ENCODE peak calls at places on chromosome 1, in nine cellular contexts. M, U, D, W, S, O, A, H and V are unnamed samples.

GRCh38 chr1:11158720-11159321 is 30.3 kb upstream of the ANGPTL7 start:
- DNase-seq in M (no peak), W (no peak), H (no peak), U (peak), S (peak), D (no peak), A (peak), O (peak), V (peak)

GRCh38 chr1:79388694-79389361 is 382.3 kb upstream of the ADGRL4 start:
- DNase-seq in W (no peak), O (no peak), A (no peak), D (no peak), H (no peak), U (no peak), M (no peak), S (no peak), V (no peak)

GRCh38 chr1:11473635-11474034 is 5.3 kb upstream of the DISP3 start:
- DNase-seq in U (peak), O (peak), S (no peak), H (no peak), A (peak), M (no peak), D (no peak), W (no peak), V (peak)

GRCh38 chr1:31715873-31716220 is 12.0 kb upstream of the COL16A1 start:
- DNase-seq in S (no peak), M (no peak), D (no peak), H (no peak), O (no peak), W (no peak), U (no peak), A (no peak), V (no peak)

GRCh38 chr1:190852611-190853010 is 374.9 kb upstream of the BRINP3 start:
- DNase-seq in U (peak), W (no peak), O (no peak), A (no peak), H (no peak), D (no peak), M (no peak), S (no peak), V (no peak)

GRCh38 chr1:177912991-177913390 is 56.9 kb downstream of the SEC16B start:
- DNase-seq in A (no peak), D (no peak), H (no peak), U (peak), O (no peak), W (no peak), M (no peak), S (no peak), V (no peak)

GRCh38 chr1:2112280-2112701 is 62.1 kb downstream of the PRKCZ start:
- DNase-seq in U (no peak), D (no peak), A (no peak), W (no peak), S (no peak), H (no peak), M (no peak), O (no peak), V (no peak)

GRCh38 chr1:51583532-51583931 is 33.4 kb upstream of the OSBPL9 start:
- DNase-seq in A (peak), H (no peak), W (peak), U (peak), M (peak), D (peak), O (peak), S (no peak), V (peak)

GRCh38 chr1:34500451-34500850 is 254.4 kb upstream of the GJB5 start:
- DNase-seq in W (no peak), U (peak), O (no peak), H (no peak), S (no peak), M (peak), A (no peak), D (no peak), V (peak)

GRCh38 chr1:234875328-234875952 is 253.2 kb downstream of the TOMM20 start:
- DNase-seq in D (no peak), A (no peak), S (no peak), U (no peak), O (no peak), M (no peak), H (no peak), W (no peak), V (no peak)

GRCh38 chr1:84121360-84121759 is 22.7 kb upstream of the PRKACB start:
- DNase-seq in W (no peak), O (no peak), A (no peak), D (no peak), S (no peak), M (no peak), U (no peak), H (no peak), V (no peak)

GRCh38 chr1:201361652-201362504 is 15.6 kb downstream of the TNNT2 start:
- DNase-seq in W (no peak), M (no peak), D (no peak), U (peak), A (peak), S (no peak), H (no peak), O (peak), V (peak)

GRCh38 chr1:198880818-198881597 is 242.2 kb downstream of the PTPRC start:
- DNase-seq in W (no peak), O (peak), S (peak), H (no peak), D (no peak), A (peak), U (peak), M (no peak), V (peak)

GRCh38 chr1:37073752-37074151 is 39.4 kb upstream of the GRIK3 start:
- DNase-seq in O (no peak), U (no peak), A (no peak), M (no peak), W (no peak), D (no peak), H (no peak), S (no peak), V (no peak)

GRCh38 chr1:43529206-43529731 is 1.4 kb upstream of the PTPRF start:
- DNase-seq in W (peak), D (peak), H (peak), O (peak), A (peak), S (peak), U (peak), M (peak), V (peak)

GRCh38 chr1:202812176-202813026 is 1.6 kb downstream of the PCAT6 start:
- DNase-seq in W (no peak), U (no peak), O (no peak), M (no peak), A (no peak), S (no peak), H (no peak), D (no peak), V (no peak)

GRCh38 chr1:31705080-31705866 is 1.5 kb upstream of the COL16A1 start:
- DNase-seq in O (peak), W (peak), M (peak), D (peak), H (peak), S (no peak), U (peak), A (peak), V (peak)

GRCh38 chr1:1625824-1626206 is 6.2 kb upstream of the MMP23B start:
- DNase-seq in M (no peak), D (no peak), S (no peak), A (no peak), H (peak), U (no peak), O (no peak), W (no peak), V (no peak)

GRCh38 chr1:42380617-42381423 is at the start of gene RIMKLA:
- DNase-seq in W (no peak), D (no peak), M (peak), U (peak), H (peak), S (no peak), A (peak), O (no peak), V (peak)

GRCh38 chr1:30449428-30450147 is 273.8 kb downstream of the MATN1 start:
- DNase-seq in A (no peak), H (no peak), W (no peak), S (no peak), O (no peak), M (no peak), U (no peak), D (no peak), V (no peak)

GRCh38 chr1:182340233-182341058 is 51.1 kb downstream of the GLUL start:
- DNase-seq in M (no peak), A (no peak), S (peak), U (peak), H (no peak), W (no peak), O (peak), D (no peak), V (no peak)

GRCh38 chr1:32367912-32368635 is 5.7 kb downstream of the TSSK3 start:
- DNase-seq in U (no peak), O (no peak), W (no peak), A (no peak), D (no peak), M (no peak), S (no peak), H (no peak), V (no peak)

GRCh38 chr1:212752934-212753497 is 38.6 kb downstream of the NSL1 start:
- DNase-seq in A (no peak), S (no peak), H (no peak), M (no peak), O (peak), W (no peak), D (no peak), U (peak), V (peak)

GRCh38 chr1:207890136-207890738 is 20.7 kb downstream of the CD34 start:
- DNase-seq in W (peak), H (no peak), D (no peak), O (peak), M (peak), U (peak), S (peak), A (peak), V (peak)

GRCh38 chr1:44146536-44147361 is 5.3 kb upstream of the KLF18 start:
- DNase-seq in S (no peak), W (no peak), A (no peak), U (no peak), D (no peak), M (no peak), H (no peak), O (no peak), V (no peak)

GRCh38 chr1:33021567-33022431 is 14.9 kb downstream of the AK2 start:
- DNase-seq in U (no peak), S (no peak), O (no peak), H (no peak), W (no peak), D (no peak), A (no peak), M (no peak), V (no peak)

GRCh38 chr1:228540161-228540917 is 53.2 kb downstream of the RNF187 start:
- DNase-seq in S (no peak), W (no peak), M (no peak), U (no peak), A (no peak), O (no peak), H (no peak), D (no peak), V (no peak)

GRCh38 chr1:103142466-103142865 is 34.1 kb upstream of the COL11A1 start:
- DNase-seq in M (no peak), D (no peak), W (no peak), H (no peak), S (no peak), A (no peak), U (peak), O (no peak), V (no peak)

GRCh38 chr1:36765785-36766300 is 268.5 kb downstream of the GRIK3 start:
- DNase-seq in U (no peak), W (no peak), D (no peak), S (no peak), O (no peak), H (no peak), A (no peak), M (no peak), V (no peak)

GRCh38 chr1:36448530-36449051 is 1.7 kb downstream of the OSCP1 start:
- DNase-seq in D (no peak), O (no peak), S (no peak), H (no peak), A (no peak), W (no peak), M (no peak), U (no peak), V (no peak)

GRCh38 chr1:169631249-169631648 is 1.3 kb upstream of the SELP start:
- DNase-seq in S (no peak), U (no peak), D (no peak), A (no peak), H (no peak), W (no peak), M (no peak), O (no peak), V (no peak)

GRCh38 chr1:101105877-101106276 is 80.3 kb upstream of the DPH5 start:
- DNase-seq in D (no peak), W (no peak), H (no peak), M (no peak), A (peak), S (no peak), U (peak), O (peak), V (peak)

GRCh38 chr1:18653375-18653774 is 22.7 kb downstream of the PAX7 start:
- DNase-seq in D (no peak), O (no peak), S (no peak), M (no peak), H (no peak), A (no peak), U (no peak), W (no peak), V (no peak)

GRCh38 chr1:18654599-18654998 is 24.0 kb downstream of the PAX7 start:
- DNase-seq in S (no peak), O (no peak), H (no peak), M (no peak), A (no peak), W (no peak), D (no peak), U (no peak), V (no peak)

GRCh38 chr1:18651727-18652126 is 21.1 kb downstream of the PAX7 start:
- DNase-seq in O (no peak), H (peak), D (no peak), M (no peak), S (no peak), U (no peak), A (no peak), W (no peak), V (no peak)

GRCh38 chr1:18653922-18654321 is 23.3 kb downstream of the PAX7 start:
- DNase-seq in M (no peak), A (no peak), W (no peak), S (no peak), H (no peak), O (no peak), U (no peak), D (no peak), V (no peak)

DNA sequence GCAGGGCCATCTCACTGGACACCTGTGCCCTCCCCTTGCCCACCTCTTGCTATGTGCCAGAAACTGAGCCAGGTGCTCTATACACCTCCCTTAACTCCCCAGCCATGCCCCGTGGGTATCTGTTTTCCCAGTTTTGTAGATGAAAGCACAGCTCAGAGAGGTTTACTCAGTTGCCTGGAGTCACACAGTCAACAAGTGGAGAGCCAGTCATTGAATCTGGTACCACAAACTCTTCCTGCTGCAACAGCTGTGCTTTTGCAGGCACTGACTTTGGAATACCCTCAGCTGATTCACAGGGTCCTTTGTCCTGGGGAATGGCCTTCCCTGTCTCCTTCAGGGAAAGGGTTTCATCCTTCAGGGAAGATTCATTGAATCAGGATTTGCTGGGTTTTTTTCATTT is 22.1 kb downstream of the PAX7 start:
- DNase-seq in W (no peak), H (no peak), A (no peak), O (no peak), M (no peak), D (no peak), U (no peak), S (no peak), V (no peak)
- H3K4me3 ChIP-seq in W (no peak), H (no peak), A (no peak), O (no peak), M (no peak), D (no peak), U (no peak), S (no peak), V (no peak)

DNA sequence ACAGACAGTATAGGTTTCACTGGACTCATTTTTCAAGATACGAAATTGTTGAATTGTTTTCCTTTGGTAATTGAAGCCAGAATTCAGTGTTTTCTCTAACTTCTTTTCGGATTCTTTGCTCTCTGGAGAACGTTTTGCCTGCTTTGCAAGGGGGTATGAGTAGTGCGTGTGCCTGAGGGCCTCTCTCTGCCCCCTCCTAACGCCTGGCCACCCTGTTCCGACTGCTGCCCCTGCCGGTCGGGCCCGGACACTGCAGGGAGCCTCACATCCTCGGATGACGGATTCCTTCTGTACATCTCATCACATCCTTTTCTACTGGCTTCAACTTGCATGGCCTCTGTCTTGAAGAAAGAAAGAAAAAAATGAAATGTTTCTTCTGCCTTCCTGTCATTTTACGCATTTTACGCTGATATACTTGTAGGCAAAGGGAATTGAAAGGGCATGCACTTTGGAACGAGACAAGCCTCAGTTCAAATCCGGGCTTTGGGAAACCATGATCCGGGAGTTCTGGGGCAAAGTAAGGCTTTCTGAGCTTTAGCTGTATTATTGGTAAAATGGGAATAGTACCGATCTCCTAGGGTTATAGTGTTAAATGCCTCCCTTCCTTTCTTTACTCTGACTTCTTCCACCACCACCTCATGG is 65.1 kb downstream of the DISC1 start:
- DNase-seq in A (peak), D (no peak), M (peak), U (peak), H (no peak), S (no peak), O (peak), W (no peak), V (peak)
- TF ChIP-seq CTCF in A (peak), D (peak), M (peak), U (peak), H (no peak), S (peak), O (peak), W (no peak), V (peak)

DNA sequence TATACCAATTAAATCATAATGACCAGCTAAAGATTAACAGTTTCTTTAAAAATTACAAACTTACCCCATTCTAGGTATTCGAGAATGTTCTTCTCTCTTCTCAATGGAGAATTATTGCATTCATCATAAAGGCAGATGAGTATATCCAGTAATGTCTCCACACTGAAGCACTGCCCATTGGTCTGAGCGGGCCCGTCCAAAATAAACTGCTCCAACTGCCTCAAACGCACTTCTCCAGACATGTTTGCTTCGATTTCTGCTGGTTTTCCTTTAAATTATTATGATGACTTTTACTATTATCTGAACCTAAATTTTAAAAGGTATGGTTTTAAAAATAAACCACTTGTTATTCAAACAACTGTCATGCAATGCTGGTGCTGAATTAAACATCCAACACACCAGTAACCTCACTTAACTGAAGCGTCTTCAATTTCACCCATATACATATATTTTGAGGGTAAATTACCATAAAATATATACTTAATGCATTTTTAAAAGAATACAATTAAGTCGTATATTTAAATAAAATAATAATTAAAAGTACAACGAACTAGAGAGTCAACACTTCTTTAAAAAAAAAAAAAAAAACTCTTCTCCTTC is 1.3 kb downstream of the CDC42BPA start:
- DNase-seq in S (no peak), A (peak), W (no peak), O (peak), H (no peak), M (peak), D (no peak), U (peak), V (peak)
- H3K4me3 ChIP-seq in S (peak), A (peak), W (no peak), O (peak), H (no peak), M (peak), D (peak), U (peak), V (peak)

GRCh38 chr1:151281969-151282882 is at the start of gene ZNF687:
- DNase-seq in S (peak), A (peak), O (peak), D (peak), H (peak), W (peak), U (peak), M (peak), V (peak)
- TF ChIP-seq CTCF in S (no peak), A (no peak), O (no peak), D (no peak), H (no peak), W (no peak), U (no peak), M (no peak), V (no peak)